ENCODE peak calls at places on chromosome 11, in eight cellular contexts. C is tibial nerve, E is heart left ventricle, D is upper lobe of left lung, J is uterus, W is esophagus squamous epithelium, Y is adrenal gland, T is body of pancreas. R is an unnamed sample.

GRCh38 chr11:82823635-82824614 is 76.3 kb downstream of the PRCP start:
- DNase-seq in C (no peak), E (no peak), D (no peak), J (no peak), W (no peak), Y (no peak), T (no peak), R (no peak)

GRCh38 chr11:77322926-77323590 is 21.6 kb upstream of the GDPD4 start:
- DNase-seq in C (no peak), E (no peak), D (no peak), J (no peak), W (no peak), Y (no peak), T (no peak), R (no peak)

GRCh38 chr11:58574851-58575250 is 805 bp downstream of the LPXN start:
- DNase-seq in C (no peak), E (no peak), D (no peak), J (no peak), W (no peak), Y (no peak), T (no peak), R (no peak)

GRCh38 chr11:12090061-12090572 is 20.3 kb upstream of the MICAL2 start:
- DNase-seq in C (no peak), E (no peak), D (no peak), J (no peak), W (no peak), Y (no peak), T (no peak), R (peak; percentile 74)

GRCh38 chr11:45300715-45301114 is 14.6 kb upstream of the SYT13 start:
- DNase-seq in C (no peak), E (no peak), D (no peak), J (no peak), W (no peak), Y (no peak), T (no peak), R (peak; percentile 74)

GRCh38 chr11:59556115-59556882 is 45.0 kb downstream of the OR4D9 start:
- DNase-seq in C (peak; percentile 77), E (no peak), D (no peak), J (peak; percentile 61), W (no peak), Y (peak; percentile 36), T (peak; percentile 70), R (no peak)

GRCh38 chr11:545171-545570 is 7.8 kb downstream of the LRRC56 start:
- DNase-seq in C (no peak), E (peak; percentile 49), D (peak; percentile 44), J (no peak), W (no peak), Y (no peak), T (no peak), R (no peak)

GRCh38 chr11:115446214-115446613 is 58.0 kb downstream of the CADM1 start:
- DNase-seq in C (no peak), E (no peak), D (no peak), J (no peak), W (no peak), Y (no peak), T (no peak), R (no peak)

GRCh38 chr11:80362578-80362977 is 921.7 kb upstream of the TENM4 start:
- DNase-seq in C (no peak), E (no peak), D (no peak), J (no peak), W (no peak), Y (no peak), T (no peak), R (no peak)

GRCh38 chr11:131944709-131945108 is 574.3 kb downstream of the NTM start:
- DNase-seq in C (no peak), E (no peak), D (no peak), J (no peak), W (no peak), Y (no peak), T (no peak), R (no peak)

GRCh38 chr11:85182437-85183109 is 444.6 kb downstream of the DLG2 start:
- DNase-seq in C (no peak), E (no peak), D (no peak), J (no peak), W (no peak), Y (peak; percentile 20), T (no peak), R (no peak)

GRCh38 chr11:109708184-109708583 is 286.2 kb downstream of the C11orf87 start:
- DNase-seq in C (no peak), E (no peak), D (no peak), J (no peak), W (no peak), Y (no peak), T (no peak), R (no peak)

GRCh38 chr11:76744186-76745058 is 38.7 kb upstream of the TSKU start:
- DNase-seq in C (peak; percentile 63), E (no peak), D (no peak), J (no peak), W (no peak), Y (no peak), T (no peak), R (peak; percentile 77)

GRCh38 chr11:130829801-130830562 is 86.3 kb downstream of the SNX19 start:
- DNase-seq in C (peak; percentile 57), E (peak; percentile 82), D (peak; percentile 48), J (peak; percentile 53), W (no peak), Y (no peak), T (no peak), R (no peak)

GRCh38 chr11:118434553-118435232 is 1.6 kb upstream of the KMT2A start:
- DNase-seq in C (peak; percentile 21), E (no peak), D (peak; percentile 58), J (peak; percentile 33), W (no peak), Y (peak; percentile 25), T (peak; percentile 30), R (peak; percentile 89)

DNA sequence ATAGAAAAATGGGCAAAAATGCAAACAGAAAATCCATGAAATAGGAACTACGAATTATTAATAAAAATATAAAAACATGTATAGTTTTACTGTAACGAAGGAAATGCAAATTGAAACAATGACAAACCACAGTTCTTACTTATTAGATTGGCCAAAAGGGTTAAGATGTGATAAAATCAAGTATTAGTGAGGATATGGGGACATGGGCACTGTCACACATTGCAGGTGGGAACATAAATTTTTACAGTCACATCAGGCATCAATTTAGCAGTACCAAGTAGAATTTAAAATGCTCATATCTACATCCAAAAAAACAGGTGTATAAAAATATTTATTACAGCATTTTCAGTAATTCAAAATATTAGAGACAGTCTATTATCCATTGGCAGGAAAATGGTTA is 353.2 kb upstream of the API5 start:
- DNase-seq in C (no peak), E (no peak), D (no peak), J (no peak), W (no peak), Y (no peak), T (no peak), R (no peak)
- TF ChIP-seq POLR2A in C (no peak), E (no peak), D (no peak), J (no peak), W (no peak), Y (no peak), T (no peak), R (no peak)

GRCh38 chr11:27722117-27722844 is 22.0 kb upstream of the BDNF start:
- DNase-seq in C (no peak), E (no peak), D (peak; percentile 81), J (no peak), W (no peak), Y (no peak), T (no peak), R (no peak)

GRCh38 chr11:27719575-27719925 is 19.3 kb upstream of the BDNF start:
- DNase-seq in C (no peak), E (no peak), D (no peak), J (no peak), W (no peak), Y (no peak), T (no peak), R (no peak)

GRCh38 chr11:27718853-27719574 is 18.8 kb upstream of the BDNF start:
- DNase-seq in C (no peak), E (peak; percentile 58), D (peak; percentile 77), J (no peak), W (no peak), Y (peak; percentile 31), T (no peak), R (no peak)

GRCh38 chr11:27721505-27722116 is 21.4 kb upstream of the BDNF start:
- DNase-seq in C (no peak), E (no peak), D (no peak), J (no peak), W (no peak), Y (no peak), T (no peak), R (no peak)

DNA sequence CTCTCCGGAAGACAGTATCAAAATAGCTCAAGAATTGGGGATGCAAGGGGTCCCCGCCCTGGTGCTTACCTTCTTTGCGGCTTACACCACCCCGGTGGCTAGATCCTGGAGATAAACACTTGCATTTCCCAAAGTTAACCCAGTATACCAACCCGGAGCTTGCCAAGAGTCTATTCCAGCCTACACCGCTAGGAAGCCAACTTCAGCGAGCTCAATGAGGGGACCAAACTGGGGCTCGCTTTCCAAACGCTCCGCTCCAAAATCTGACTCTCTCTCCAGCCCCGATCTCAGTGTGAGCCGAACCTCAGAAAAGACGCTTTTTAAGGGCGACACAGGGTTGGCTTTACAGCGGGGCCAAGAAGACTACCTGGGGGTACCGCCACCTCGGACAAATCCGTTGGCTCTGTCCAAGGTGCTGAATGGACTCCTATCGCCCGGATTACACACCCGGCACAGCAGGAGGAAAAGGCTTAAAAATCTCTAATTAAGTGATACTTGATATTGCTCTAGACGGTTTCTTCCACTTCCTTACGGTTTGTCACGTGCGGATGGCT is 20.1 kb upstream of the BDNF start:
- DNase-seq in C (no peak), E (no peak), D (no peak), J (no peak), W (no peak), Y (no peak), T (no peak), R (no peak)
- TF ChIP-seq CTCF in C (no peak), E (no peak), D (no peak), J (no peak), W (no peak), Y (no peak), T (no peak), R (no peak)

DNA sequence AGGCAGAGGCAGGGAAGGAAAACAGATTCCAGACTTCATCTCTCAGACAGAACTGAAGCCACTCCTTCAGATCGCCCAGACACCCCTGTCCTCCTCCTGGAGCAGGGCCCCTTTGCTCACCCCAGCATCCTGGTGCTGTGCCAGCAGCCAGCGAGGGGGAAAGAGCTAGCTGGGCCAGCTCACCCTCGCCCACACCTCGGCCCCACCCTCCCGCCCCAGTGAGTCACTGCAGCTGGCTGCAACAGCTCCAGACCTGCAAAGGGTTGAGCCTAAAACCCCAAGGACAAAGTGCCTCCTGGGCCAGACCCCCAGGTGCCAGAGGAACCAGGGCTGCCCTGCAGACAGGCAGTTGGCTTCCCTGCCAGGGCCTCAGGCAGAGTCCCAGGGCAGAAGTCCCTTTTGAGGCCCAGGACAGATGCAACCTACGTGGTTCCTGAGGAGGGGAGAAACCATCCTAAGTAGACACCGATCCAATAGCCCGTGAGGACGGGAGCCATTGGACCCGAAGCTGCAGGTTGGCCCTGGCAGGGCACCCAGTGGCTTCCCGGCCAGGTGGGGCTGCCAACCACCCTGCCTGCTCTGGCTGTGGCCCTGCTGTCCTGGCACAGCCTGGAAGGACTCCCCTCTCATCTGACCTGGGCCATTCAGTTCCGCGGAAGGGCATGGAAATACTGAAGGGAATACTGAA is 7.2 kb downstream of the AHNAK start:
- DNase-seq in C (no peak), E (peak; percentile 88), D (peak; percentile 81), J (peak; percentile 91), W (no peak), Y (peak; percentile 81), T (no peak), R (no peak)
- H3K4me3 ChIP-seq in C (peak overlapping the region; percentile 13), E (peak overlapping the region; percentile 11), D (no peak overlapping the region), J (peak overlapping the region; percentile 8), W (peak overlapping the region; percentile 98), Y (peak overlapping the region; percentile 22), T (no peak overlapping the region), R (no peak overlapping the region)

GRCh38 chr11:65423516-65424199 is 1.1 kb downstream of the NEAT1 start:
- DNase-seq in C (peak; percentile 29), E (peak; percentile 60), D (no peak), J (peak; percentile 28), W (no peak), Y (peak; percentile 50), T (peak; percentile 54), R (peak; percentile 85)
- TF ChIP-seq POLR2A in C (no peak), E (no peak), D (no peak), J (no peak), W (peak; percentile 13), Y (no peak), T (no peak), R (no peak)

R was measured in lower leg skin.